ENCODE peak calls at places on chromosome 22, in four cellular contexts. One of them, this sample, is unnamed.

GRCh38 chr22:37632174-37633081 is 7.0 kb upstream of the SH3BP1 start:
- DNase-seq in activated T-cell treated with anti-CD3 and anti-CD28 coated beads for 1 hour: no peak
- DNase-seq in COR-L47: no peak
- DNase-seq in activated gamma-delta T cell treated with Interleukin-2 at 50 U/mL for 16 hours: no peak
- DNase-seq in this sample: no peak

GRCh38 chr22:44526431-44527115 is 28.5 kb upstream of the RTL6 start:
- DNase-seq in activated T-cell treated with anti-CD3 and anti-CD28 coated beads for 1 hour: no peak
- DNase-seq in activated gamma-delta T cell treated with Interleukin-2 at 50 U/mL for 16 hours: no peak
- DNase-seq in COR-L47: no peak
- DNase-seq in this sample: no peak

GRCh38 chr22:23693979-23694680 is 3.3 kb downstream of the RGL4 start:
- DNase-seq in activated gamma-delta T cell treated with Interleukin-2 at 50 U/mL for 16 hours: no peak
- DNase-seq in activated T-cell treated with anti-CD3 and anti-CD28 coated beads for 1 hour: no peak
- DNase-seq in COR-L47: no peak
- DNase-seq in this sample: no peak

GRCh38 chr22:24430431-24431308 is 3.3 kb downstream of the ADORA2A start:
- DNase-seq in activated T-cell treated with anti-CD3 and anti-CD28 coated beads for 1 hour: no peak
- DNase-seq in COR-L47: no peak
- DNase-seq in activated gamma-delta T cell treated with Interleukin-2 at 50 U/mL for 16 hours: no peak
- DNase-seq in this sample: no peak

GRCh38 chr22:40534379-40535188 is 101.9 kb downstream of the MRTFA start:
- DNase-seq in activated gamma-delta T cell treated with Interleukin-2 at 50 U/mL for 16 hours: no peak
- DNase-seq in COR-L47: no peak
- DNase-seq in activated T-cell treated with anti-CD3 and anti-CD28 coated beads for 1 hour: no peak
- DNase-seq in this sample: no peak

GRCh38 chr22:47011131-47011854 is 248.8 kb downstream of the TBC1D22A start:
- DNase-seq in activated gamma-delta T cell treated with Interleukin-2 at 50 U/mL for 16 hours: no peak
- DNase-seq in COR-L47: no peak
- DNase-seq in activated T-cell treated with anti-CD3 and anti-CD28 coated beads for 1 hour: no peak
- DNase-seq in this sample: no peak

GRCh38 chr22:49964136-49964492 is 3.5 kb downstream of the PIM3 start:
- DNase-seq in activated T-cell treated with anti-CD3 and anti-CD28 coated beads for 1 hour: no peak
- DNase-seq in activated gamma-delta T cell treated with Interleukin-2 at 50 U/mL for 16 hours: peak; percentile 50
- DNase-seq in COR-L47: no peak
- DNase-seq in this sample: no peak

GRCh38 chr22:36056980-36057379 is 28.4 kb upstream of the RBFOX2 start:
- DNase-seq in COR-L47: no peak
- DNase-seq in activated T-cell treated with anti-CD3 and anti-CD28 coated beads for 1 hour: no peak
- DNase-seq in activated gamma-delta T cell treated with Interleukin-2 at 50 U/mL for 16 hours: no peak
- DNase-seq in this sample: no peak

GRCh38 chr22:35910926-35911325 is 117.7 kb downstream of the RBFOX2 start:
- DNase-seq in COR-L47: no peak
- DNase-seq in activated T-cell treated with anti-CD3 and anti-CD28 coated beads for 1 hour: no peak
- DNase-seq in activated gamma-delta T cell treated with Interleukin-2 at 50 U/mL for 16 hours: no peak
- DNase-seq in this sample: no peak

GRCh38 chr22:28983190-28983589 is 78.4 kb downstream of the C22orf31 start:
- DNase-seq in activated T-cell treated with anti-CD3 and anti-CD28 coated beads for 1 hour: no peak
- DNase-seq in activated gamma-delta T cell treated with Interleukin-2 at 50 U/mL for 16 hours: no peak
- DNase-seq in COR-L47: no peak
- DNase-seq in this sample: no peak

GRCh38 chr22:46795140-46795539 is 32.7 kb downstream of the TBC1D22A start:
- DNase-seq in activated T-cell treated with anti-CD3 and anti-CD28 coated beads for 1 hour: no peak
- DNase-seq in activated gamma-delta T cell treated with Interleukin-2 at 50 U/mL for 16 hours: no peak
- DNase-seq in COR-L47: no peak
- DNase-seq in this sample: no peak

GRCh38 chr22:47354668-47355387 is 592.4 kb downstream of the TBC1D22A start:
- DNase-seq in activated gamma-delta T cell treated with Interleukin-2 at 50 U/mL for 16 hours: no peak
- DNase-seq in activated T-cell treated with anti-CD3 and anti-CD28 coated beads for 1 hour: no peak
- DNase-seq in COR-L47: no peak
- DNase-seq in this sample: no peak

GRCh38 chr22:44364750-44365118 is 52.0 kb upstream of the SHISAL1 start:
- DNase-seq in activated T-cell treated with anti-CD3 and anti-CD28 coated beads for 1 hour: no peak
- DNase-seq in COR-L47: no peak
- DNase-seq in activated gamma-delta T cell treated with Interleukin-2 at 50 U/mL for 16 hours: no peak
- DNase-seq in this sample: no peak

GRCh38 chr22:45581549-45582080 is 78.9 kb downstream of the FBLN1 start:
- DNase-seq in COR-L47: no peak
- DNase-seq in activated gamma-delta T cell treated with Interleukin-2 at 50 U/mL for 16 hours: no peak
- DNase-seq in activated T-cell treated with anti-CD3 and anti-CD28 coated beads for 1 hour: no peak
- DNase-seq in this sample: no peak

This sample was measured in effector memory CD8-positive, alpha-beta T cell.